ENCODE peak calls at places on chromosomes 4 and X, in five cellular contexts. One of them, this sample, is unnamed.

GRCh38 chrX:48703228-48703627 is 6.7 kb downstream of the SUV39H1 start:
- DNase-seq in AG04450: no peak
- DNase-seq in neural crest cell: no peak
- DNase-seq in activated effector memory CD4-positive, alpha-beta T cell treated with Interleukin-2 at 50 U/mL for 16 hours: no peak
- DNase-seq in activated CD8-positive, alpha-beta memory T cell treated with anti-CD3 and anti-CD28 coated beads for 48 hours: no peak
- DNase-seq in this sample: no peak

GRCh38 chr4:141158219-141158618 is 24.9 kb upstream of the RNF150 start:
- DNase-seq in AG04450: no peak
- DNase-seq in neural crest cell: no peak
- DNase-seq in activated effector memory CD4-positive, alpha-beta T cell treated with Interleukin-2 at 50 U/mL for 16 hours: no peak
- DNase-seq in activated CD8-positive, alpha-beta memory T cell treated with anti-CD3 and anti-CD28 coated beads for 48 hours: no peak
- DNase-seq in this sample: peak; percentile 25

GRCh38 chrX:118973389-118974087 is 880 bp upstream of the LONRF3 start:
- DNase-seq in AG04450: no peak
- DNase-seq in neural crest cell: no peak
- DNase-seq in activated effector memory CD4-positive, alpha-beta T cell treated with Interleukin-2 at 50 U/mL for 16 hours: no peak
- DNase-seq in activated CD8-positive, alpha-beta memory T cell treated with anti-CD3 and anti-CD28 coated beads for 48 hours: no peak
- DNase-seq in this sample: no peak

GRCh38 chrX:154761977-154762528 is 611 bp upstream of the DKC1 start:
- DNase-seq in AG04450: no peak
- DNase-seq in neural crest cell: no peak
- DNase-seq in activated effector memory CD4-positive, alpha-beta T cell treated with Interleukin-2 at 50 U/mL for 16 hours: no peak
- DNase-seq in activated CD8-positive, alpha-beta memory T cell treated with anti-CD3 and anti-CD28 coated beads for 48 hours: no peak
- DNase-seq in this sample: no peak

GRCh38 chrX:19190902-19191301 is 68.6 kb upstream of the ADGRG2 start:
- DNase-seq in AG04450: no peak
- DNase-seq in neural crest cell: no peak
- DNase-seq in activated effector memory CD4-positive, alpha-beta T cell treated with Interleukin-2 at 50 U/mL for 16 hours: no peak
- DNase-seq in activated CD8-positive, alpha-beta memory T cell treated with anti-CD3 and anti-CD28 coated beads for 48 hours: no peak
- DNase-seq in this sample: no peak

GRCh38 chr4:71941001-71941400 is 90.8 kb upstream of the NPFFR2 start:
- DNase-seq in AG04450: no peak
- DNase-seq in neural crest cell: peak; percentile 10
- DNase-seq in activated effector memory CD4-positive, alpha-beta T cell treated with Interleukin-2 at 50 U/mL for 16 hours: no peak
- DNase-seq in activated CD8-positive, alpha-beta memory T cell treated with anti-CD3 and anti-CD28 coated beads for 48 hours: no peak
- DNase-seq in this sample: no peak

GRCh38 chr4:71417150-71417549 is 78.3 kb downstream of the SLC4A4 start:
- DNase-seq in AG04450: no peak
- DNase-seq in neural crest cell: no peak
- DNase-seq in activated effector memory CD4-positive, alpha-beta T cell treated with Interleukin-2 at 50 U/mL for 16 hours: no peak
- DNase-seq in activated CD8-positive, alpha-beta memory T cell treated with anti-CD3 and anti-CD28 coated beads for 48 hours: no peak
- DNase-seq in this sample: no peak

GRCh38 chrX:40109288-40110008 is 11.7 kb upstream of the BCOR start:
- DNase-seq in AG04450: no peak
- DNase-seq in neural crest cell: no peak
- DNase-seq in activated effector memory CD4-positive, alpha-beta T cell treated with Interleukin-2 at 50 U/mL for 16 hours: no peak
- DNase-seq in activated CD8-positive, alpha-beta memory T cell treated with anti-CD3 and anti-CD28 coated beads for 48 hours: no peak
- DNase-seq in this sample: no peak

GRCh38 chr4:3135155-3136011 is 60.9 kb downstream of the HTT start:
- DNase-seq in AG04450: no peak
- DNase-seq in neural crest cell: no peak
- DNase-seq in activated effector memory CD4-positive, alpha-beta T cell treated with Interleukin-2 at 50 U/mL for 16 hours: no peak
- DNase-seq in activated CD8-positive, alpha-beta memory T cell treated with anti-CD3 and anti-CD28 coated beads for 48 hours: no peak
- DNase-seq in this sample: no peak